ENCODE peak calls at places on chromosome 2, in seven cellular contexts. Q, C, T, A, L, R and H are unnamed samples. For H3K4me1 and H3K9me3, the result is how much of the 10 kb centered on the place peaks cover.

GRCh38 chr2:71067567-71068217 is 756 bp upstream of the NAGK start:
- DNase-seq in Q (no peak), C (no peak), T (no peak), A (no peak), L (no peak), R (no peak), H (no peak)

GRCh38 chr2:102736174-102736606 is 25.6 kb upstream of the TMEM182 start:
- DNase-seq in Q (no peak), C (no peak), T (peak), A (no peak), L (no peak), R (no peak), H (no peak)

GRCh38 chr2:70140978-70141753 is 49.7 kb downstream of the C2orf42 start:
- DNase-seq in Q (peak), C (peak), T (no peak), A (peak), L (peak), R (peak), H (peak)

GRCh38 chr2:144162652-144163051 is 357.3 kb downstream of the ZEB2 start:
- DNase-seq in Q (peak), C (peak), T (no peak), A (no peak), L (peak), R (peak), H (no peak)

GRCh38 chr2:21552999-21553398 is 429.2 kb downstream of the TDRD15 start:
- DNase-seq in Q (no peak), C (no peak), T (no peak), A (no peak), L (no peak), R (no peak), H (no peak)

GRCh38 chr2:54570925-54571694 is 115.0 kb downstream of the SPTBN1 start:
- DNase-seq in Q (peak), C (peak), T (peak), A (peak), L (no peak), R (peak), H (peak)

GRCh38 chr2:171327043-171327496 is 106.7 kb downstream of the METTL8 start:
- DNase-seq in Q (no peak), C (no peak), T (no peak), A (no peak), L (no peak), R (no peak), H (no peak)

GRCh38 chr2:88074854-88075292 is 7.2 kb downstream of the SMYD1 start:
- DNase-seq in Q (no peak), C (no peak), T (no peak), A (no peak), L (no peak), R (no peak), H (no peak)

GRCh38 chr2:179106342-179107178 is 56.6 kb upstream of the CCDC141 start:
- DNase-seq in Q (no peak), C (no peak), T (peak), A (no peak), L (peak), R (no peak), H (peak)

GRCh38 chr2:46943881-46944798 is 28.5 kb upstream of the MCFD2 start:
- DNase-seq in Q (peak), C (peak), T (no peak), A (no peak), L (no peak), R (peak), H (no peak)

GRCh38 chr2:181528441-181528840 is 71.3 kb downstream of the ITGA4 start:
- DNase-seq in Q (no peak), C (no peak), T (no peak), A (no peak), L (no peak), R (no peak), H (no peak)

GRCh38 chr2:157831573-157832315 is 44.4 kb downstream of the ACVR1 start:
- DNase-seq in Q (no peak), C (no peak), T (no peak), A (no peak), L (no peak), R (no peak), H (no peak)

GRCh38 chr2:46384457-46384815 is 87.2 kb downstream of the EPAS1 start:
- DNase-seq in Q (no peak), C (no peak), T (no peak), A (no peak), L (no peak), R (no peak), H (no peak)

GRCh38 chr2:125086313-125087184 is 1061.5 kb downstream of the CNTNAP5 start:
- DNase-seq in Q (no peak), C (no peak), T (no peak), A (no peak), L (no peak), R (no peak), H (no peak)

GRCh38 chr2:159905901-159906300 is 107.9 kb upstream of the CD302 start:
- DNase-seq in Q (no peak), C (no peak), T (no peak), A (no peak), L (no peak), R (no peak), H (no peak)

GRCh38 chr2:110172506-110172905 is 32.3 kb downstream of the NPHP1 start:
- DNase-seq in Q (no peak), C (no peak), T (no peak), A (no peak), L (no peak), R (no peak), H (no peak)

GRCh38 chr2:226475650-226476049 is 324.0 kb downstream of the IRS1 start:
- DNase-seq in Q (no peak), C (no peak), T (peak), A (no peak), L (peak), R (no peak), H (peak)

GRCh38 chr2:7037340-7038333 is 120.4 kb downstream of the RNF144A start:
- DNase-seq in Q (peak), C (peak), T (peak), A (peak), L (peak), R (peak), H (peak)

GRCh38 chr2:109481599-109481998 is 132.2 kb downstream of the SEPTIN10 start:
- DNase-seq in Q (no peak), C (no peak), T (no peak), A (peak), L (no peak), R (no peak), H (no peak)

GRCh38 chr2:75609937-75610508 is 36.6 kb upstream of the MRPL19 start:
- DNase-seq in Q (no peak), C (no peak), T (no peak), A (no peak), L (no peak), R (no peak), H (no peak)
- H3K4me1 ChIP-seq in Q (under half), C (under half), T (under half), A (under half), L (under half), R (under half), H (under half)

DNA sequence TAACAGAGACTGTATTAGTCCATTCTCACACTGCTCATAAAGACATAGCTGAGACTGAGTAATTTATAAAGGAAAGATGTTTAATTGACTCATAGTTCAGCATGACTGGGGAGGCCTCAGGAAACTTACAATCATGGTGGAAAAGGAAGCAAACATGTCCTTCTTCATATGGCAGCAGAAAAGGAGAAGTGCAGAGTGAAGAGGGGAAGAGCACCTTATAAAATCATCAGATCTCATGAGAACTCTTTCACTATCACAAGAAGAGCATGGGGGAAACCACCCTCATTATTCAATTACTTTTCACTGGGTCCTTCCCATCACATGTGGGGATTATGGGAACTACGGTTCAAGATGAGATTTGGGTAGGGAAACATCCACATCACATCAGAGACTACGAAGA is 43.0 kb upstream of the CAVIN2 start:
- DNase-seq in Q (no peak), C (no peak), T (no peak), A (no peak), L (no peak), R (no peak), H (no peak)
- H3K9me3 ChIP-seq in Q (under half), C (under half), T (under half), A (under half), L (under half), R (under half), H (under half)

GRCh38 chr2:230347659-230348305 is 20.8 kb downstream of the SP140L start:
- DNase-seq in Q (no peak), C (no peak), T (no peak), A (no peak), L (no peak), R (no peak), H (no peak)
- H3K4me1 ChIP-seq in Q (under half), C (under half), T (under half), A (under half), L (under half), R (under half), H (under half)

GRCh38 chr2:22880161-22880560 is 504.8 kb upstream of the KLHL29 start:
- DNase-seq in Q (no peak), C (no peak), T (no peak), A (no peak), L (no peak), R (no peak), H (no peak)

GRCh38 chr2:22878094-22878493 is 506.9 kb upstream of the KLHL29 start:
- DNase-seq in Q (no peak), C (no peak), T (no peak), A (no peak), L (no peak), R (no peak), H (no peak)

GRCh38 chr2:22883054-22883453 is 501.9 kb upstream of the KLHL29 start:
- DNase-seq in Q (no peak), C (no peak), T (no peak), A (no peak), L (no peak), R (no peak), H (no peak)

GRCh38 chr2:22879009-22879863 is 505.7 kb upstream of the KLHL29 start:
- DNase-seq in Q (no peak), C (no peak), T (no peak), A (no peak), L (no peak), R (no peak), H (no peak)
- H3K9me3 ChIP-seq in Q (under half), C (under half), T (under half), A (under half), L (under half), R (under half), H (under half)

DNA sequence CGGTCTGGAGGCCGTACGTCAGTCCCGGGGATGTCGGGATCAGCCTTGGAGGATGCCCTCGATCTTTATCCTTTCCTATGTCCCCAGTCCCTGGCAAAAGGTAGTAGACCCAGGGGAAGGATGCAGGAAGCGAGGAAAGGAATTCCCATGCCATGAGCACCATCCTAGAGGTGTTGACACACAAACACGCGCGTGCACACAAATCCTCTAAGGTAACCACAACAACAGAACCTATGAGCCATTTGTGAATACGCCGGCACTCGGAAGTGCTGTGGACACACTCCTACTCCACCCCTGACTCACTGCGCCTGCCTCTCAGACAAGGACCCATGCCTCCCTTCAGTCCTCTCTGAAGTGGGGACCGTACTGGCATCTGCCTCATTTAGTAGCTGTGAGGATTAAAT is 11.3 kb upstream of the MLPH start:
- DNase-seq in Q (no peak), C (peak), T (peak), A (peak), L (no peak), R (no peak), H (no peak)
- H3K4me1 ChIP-seq in Q (under half), C (under half), T (under half), A (under half), L (under half), R (under half), H (under half)

GRCh38 chr2:57278451-57278850 is 768.2 kb upstream of the VRK2 start:
- DNase-seq in Q (no peak), C (no peak), T (no peak), A (no peak), L (no peak), R (no peak), H (no peak)
- H3K9me3 ChIP-seq in Q (under half), C (under half), T (under half), A (under half), L (under half), R (under half), H (under half)

GRCh38 chr2:101735166-101735533 is 37.6 kb downstream of the MAP4K4 start:
- DNase-seq in Q (no peak), C (no peak), T (no peak), A (no peak), L (no peak), R (no peak), H (no peak)
- H3K4me1 ChIP-seq in Q (half or more), C (half or more), T (half or more), A (half or more), L (under half), R (under half), H (under half)

DNA sequence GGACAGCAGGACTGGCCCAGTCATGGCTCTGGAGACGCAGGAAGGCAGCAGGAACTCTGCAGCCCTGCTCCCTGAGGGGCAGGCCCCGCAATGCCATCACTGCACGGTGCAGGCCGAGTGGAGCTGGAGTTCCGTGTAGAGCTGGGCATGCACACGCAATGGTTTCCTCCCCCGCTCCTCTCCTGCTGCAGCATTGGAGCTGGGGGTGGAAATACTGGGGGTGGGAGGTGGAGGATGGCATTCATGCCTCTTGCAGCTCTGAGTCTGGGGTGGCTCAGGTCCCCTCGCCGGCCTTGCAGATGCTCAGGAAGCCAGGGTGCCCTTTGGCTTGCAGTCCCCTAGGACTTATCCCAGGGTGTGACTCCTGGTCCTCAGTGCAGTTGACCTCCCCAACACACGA is 78.3 kb upstream of the ASB18 start:
- DNase-seq in Q (no peak), C (no peak), T (no peak), A (no peak), L (no peak), R (no peak), H (no peak)
- H3K9me3 ChIP-seq in Q (under half), C (under half), T (under half), A (under half), L (under half), R (under half), H (under half)

GRCh38 chr2:65129613-65130439 is at the start of gene RAB1A:
- DNase-seq in Q (peak), C (peak), T (peak), A (peak), L (peak), R (peak), H (peak)

GRCh38 chr2:65130440-65131175 is 702 bp upstream of the RAB1A start:
- DNase-seq in Q (no peak), C (no peak), T (no peak), A (no peak), L (no peak), R (peak), H (no peak)

GRCh38 chr2:65128297-65129190 is 1.4 kb downstream of the RAB1A start:
- DNase-seq in Q (no peak), C (no peak), T (no peak), A (no peak), L (no peak), R (no peak), H (no peak)

GRCh38 chr2:65133626-65134025 is 3.7 kb upstream of the RAB1A start:
- DNase-seq in Q (no peak), C (no peak), T (no peak), A (no peak), L (no peak), R (no peak), H (no peak)

DNA sequence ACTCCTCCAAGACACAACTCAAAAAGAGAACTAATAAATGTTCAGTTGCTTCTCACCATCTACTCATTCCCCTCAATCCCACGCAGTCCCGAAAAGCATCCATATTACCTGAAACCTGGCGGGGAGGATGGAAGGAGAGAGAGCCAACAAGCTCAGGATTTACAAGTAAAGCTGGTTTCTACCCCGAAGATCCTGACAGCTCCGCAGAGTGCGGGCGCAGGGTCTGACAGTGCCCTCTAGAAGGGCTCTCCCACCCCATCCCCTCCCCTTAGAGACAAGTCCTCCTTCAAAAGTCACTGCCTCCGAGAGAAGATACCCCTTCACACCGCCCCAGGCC is 662 bp downstream of the RAB1A start:
- DNase-seq in Q (no peak), C (peak), T (no peak), A (no peak), L (no peak), R (no peak), H (peak)
- H3K4me1 ChIP-seq in Q (under half), C (under half), T (under half), A (half or more), L (under half), R (under half), H (under half)

DNA sequence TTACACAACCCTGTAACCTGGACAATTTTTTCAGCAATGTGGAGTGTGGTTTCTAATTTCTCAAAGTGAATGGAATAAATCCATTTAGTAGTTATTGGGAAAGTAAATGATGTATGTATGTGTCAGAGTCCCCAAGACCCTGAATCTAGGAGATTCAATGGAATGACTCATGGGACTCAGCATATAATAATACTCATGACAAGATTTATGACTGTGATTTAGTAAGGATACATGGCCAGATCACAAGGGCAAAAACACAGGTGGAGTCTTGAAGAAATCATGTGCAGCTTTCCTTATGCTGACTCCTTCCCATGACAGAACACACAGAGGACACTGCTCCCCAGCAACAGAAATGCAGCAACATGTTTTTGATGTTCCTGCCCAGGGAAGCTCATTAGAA is 1877.7 kb upstream of the LRRTM1 start:
- DNase-seq in Q (no peak), C (no peak), T (no peak), A (no peak), L (no peak), R (no peak), H (no peak)
- H3K9me3 ChIP-seq in Q (under half), C (under half), T (under half), A (under half), L (under half), R (under half), H (under half)